ENCODE peak calls at places on chromosomes 3 and 15, in eight cellular contexts. N is HFF-Myc; P is stimulated activated CD4-positive, alpha-beta T cell treated with anti-CD3 and anti-CD28 coated beads, TNF-alpha, amount 100 ng/mL, for 24 hours; J is pancreas; L is hypothalamus; I is Daoy; G is fibroblast of pulmonary artery; F is NCI-H2171 treated with DMSO at 0.1 percent for 48 hours. E is an unnamed sample.

GRCh38 chr3:126983653-126984390 is 907 bp downstream of the PLXNA1 start:
- DNase-seq in I (peak; percentile 47), N (no peak), G (peak; percentile 42), L (no peak), P (no peak), J (peak; percentile 47), F (peak; percentile 27), E (no peak)

GRCh38 chr3:22923686-22924085 is 279.4 kb upstream of the UBE2E2 start:
- DNase-seq in P (no peak), I (no peak), L (no peak), G (no peak), J (no peak), F (no peak), N (no peak), E (no peak)

GRCh38 chr3:54931182-54931581 is 3.3 kb upstream of the LRTM1 start:
- DNase-seq in J (no peak), G (no peak), L (no peak), N (no peak), F (no peak), P (no peak), I (no peak), E (no peak)

GRCh38 chr3:152760024-152760563 is 74.8 kb upstream of the P2RY1 start:
- DNase-seq in P (no peak), N (no peak), I (no peak), J (no peak), F (no peak), L (no peak), G (no peak), E (peak; percentile 40)

GRCh38 chr3:37905987-37906674 is 44.5 kb downstream of the CTDSPL start:
- DNase-seq in N (peak; percentile 39), F (peak; percentile 61), G (peak; percentile 59), J (no peak), I (peak; percentile 21), L (no peak), P (no peak), E (no peak)

GRCh38 chr3:184230603-184231528 is 1.5 kb downstream of the VWA5B2 start:
- DNase-seq in L (no peak), J (no peak), F (peak; percentile 74), G (no peak), I (no peak), N (no peak), P (no peak), E (no peak)

GRCh38 chr15:45829336-45830153 is 194.7 kb downstream of the SQOR start:
- DNase-seq in J (peak; percentile 78), I (no peak), N (no peak), G (no peak), P (no peak), L (no peak), F (no peak), E (no peak)

GRCh38 chr3:181326637-181327223 is 337.2 kb upstream of the DNAJC19 start:
- DNase-seq in L (no peak), N (no peak), P (no peak), J (no peak), F (peak; percentile 11), G (peak; percentile 39), I (peak; percentile 10), E (no peak)

GRCh38 chr3:156317457-156317856 is 197.1 kb downstream of the KCNAB1 start:
- DNase-seq in J (no peak), I (peak; percentile 68), N (peak; percentile 91), G (peak; percentile 63), L (no peak), F (no peak), P (no peak), E (no peak)

GRCh38 chr3:128423525-128424147 is 43.1 kb downstream of the DNAJB8 start:
- DNase-seq in P (no peak), F (no peak), G (no peak), I (no peak), L (no peak), J (no peak), N (no peak), E (no peak)

GRCh38 chr15:45550436-45550835 is 27.9 kb upstream of the SLC30A4 start:
- DNase-seq in G (peak; percentile 13), N (no peak), I (no peak), L (no peak), F (no peak), J (no peak), P (no peak), E (no peak)

GRCh38 chr3:66110840-66111239 is 72.1 kb upstream of the MAGI1 start:
- DNase-seq in G (peak; percentile 93), I (peak; percentile 17), J (peak; percentile 4), N (no peak), P (no peak), L (no peak), F (no peak), E (no peak)

GRCh38 chr3:88230638-88231037 is 80.9 kb downstream of the C3orf38 start:
- DNase-seq in P (no peak), F (no peak), I (no peak), L (no peak), N (no peak), J (no peak), G (no peak), E (no peak)

GRCh38 chr3:151625057-151625456 is 108.7 kb upstream of the AADACL2 start:
- DNase-seq in P (no peak), J (no peak), L (no peak), G (no peak), I (no peak), N (no peak), F (no peak), E (no peak)

GRCh38 chr3:111610189-111610588 is 15.0 kb upstream of the ZBED2 start:
- DNase-seq in L (no peak), I (peak; percentile 30), N (no peak), G (no peak), F (no peak), J (no peak), P (no peak), E (peak; percentile 48)

GRCh38 chr15:66424963-66425612 is 38.4 kb downstream of the MAP2K1 start:
- DNase-seq in J (no peak), P (no peak), G (no peak), I (no peak), F (no peak), N (no peak), L (no peak), E (no peak)

GRCh38 chr3:195140410-195140809 is 130.5 kb downstream of the XXYLT1 start:
- DNase-seq in F (no peak), P (no peak), J (no peak), I (no peak), L (no peak), N (no peak), G (no peak), E (no peak)

GRCh38 chr3:152305075-152305474 is 36.3 kb downstream of the MBNL1 start:
- DNase-seq in J (no peak), F (no peak), N (no peak), L (no peak), I (no peak), G (no peak), P (no peak), E (no peak)

GRCh38 chr3:157464283-157464682 is 27.6 kb downstream of the PTX3 start:
- DNase-seq in J (no peak), N (no peak), I (no peak), L (no peak), F (peak; percentile 65), G (no peak), P (no peak), E (no peak)

GRCh38 chr15:68550498-68551295 is 28.1 kb upstream of the CORO2B start:
- DNase-seq in I (peak; percentile 61), G (peak; percentile 61), L (peak; percentile 20), P (peak; percentile 68), N (no peak), J (peak; percentile 52), F (peak; percentile 77), E (no peak)

GRCh38 chr3:171464462-171464861 is 4.3 kb upstream of the TNIK start:
- DNase-seq in L (no peak), J (no peak), P (no peak), N (no peak), G (no peak), F (no peak), I (no peak), E (no peak)

GRCh38 chr15:62469874-62470688 is 305.0 kb upstream of the C2CD4B start:
- DNase-seq in J (no peak), I (peak; percentile 60), G (peak; percentile 77), N (no peak), P (no peak), F (no peak), L (no peak), E (no peak)

GRCh38 chr3:123347205-123347604 is 101.7 kb downstream of the ADCY5 start:
- DNase-seq in N (no peak), L (no peak), J (no peak), F (peak; percentile 72), P (no peak), I (no peak), G (no peak), E (no peak)